ENCODE peak calls at places on chromosomes 2 and 18, in five cellular contexts. One of them, this sample, is unnamed.

GRCh38 chr2:224369028-224369632 is 32.8 kb downstream of the FAM124B start:
- DNase-seq in Calu3: peak
- DNase-seq in naive thymus-derived CD4-positive, alpha-beta T cell: no peak
- DNase-seq in activated CD8-positive, alpha-beta memory T cell treated with anti-CD3 and anti-CD28 coated beads, Interleukin-2, amount 10 ng/mL, durations not matched to agents 7 days and 5 days: no peak
- DNase-seq in HL-60: no peak
- DNase-seq in this sample: peak

GRCh38 chr2:238684362-238685326 is 163.2 kb upstream of the TWIST2 start:
- DNase-seq in naive thymus-derived CD4-positive, alpha-beta T cell: no peak
- DNase-seq in activated CD8-positive, alpha-beta memory T cell treated with anti-CD3 and anti-CD28 coated beads, Interleukin-2, amount 10 ng/mL, durations not matched to agents 7 days and 5 days: no peak
- DNase-seq in Calu3: peak
- DNase-seq in HL-60: no peak
- DNase-seq in this sample: peak

GRCh38 chr2:145751634-145752033 is 1231.7 kb upstream of the ZEB2 start:
- DNase-seq in activated CD8-positive, alpha-beta memory T cell treated with anti-CD3 and anti-CD28 coated beads, Interleukin-2, amount 10 ng/mL, durations not matched to agents 7 days and 5 days: no peak
- DNase-seq in naive thymus-derived CD4-positive, alpha-beta T cell: no peak
- DNase-seq in Calu3: peak
- DNase-seq in HL-60: peak
- DNase-seq in this sample: peak

GRCh38 chr2:189113963-189114362 is 65.6 kb downstream of the COL5A2 start:
- DNase-seq in Calu3: no peak
- DNase-seq in activated CD8-positive, alpha-beta memory T cell treated with anti-CD3 and anti-CD28 coated beads, Interleukin-2, amount 10 ng/mL, durations not matched to agents 7 days and 5 days: no peak
- DNase-seq in naive thymus-derived CD4-positive, alpha-beta T cell: no peak
- DNase-seq in HL-60: no peak
- DNase-seq in this sample: no peak

GRCh38 chr18:49845629-49846252 is 32.4 kb upstream of the ACAA2 start:
- DNase-seq in HL-60: no peak
- DNase-seq in naive thymus-derived CD4-positive, alpha-beta T cell: no peak
- DNase-seq in Calu3: no peak
- DNase-seq in activated CD8-positive, alpha-beta memory T cell treated with anti-CD3 and anti-CD28 coated beads, Interleukin-2, amount 10 ng/mL, durations not matched to agents 7 days and 5 days: no peak
- DNase-seq in this sample: no peak

GRCh38 chr2:215598376-215598975 is 162.6 kb upstream of the FN1 start:
- DNase-seq in activated CD8-positive, alpha-beta memory T cell treated with anti-CD3 and anti-CD28 coated beads, Interleukin-2, amount 10 ng/mL, durations not matched to agents 7 days and 5 days: no peak
- DNase-seq in naive thymus-derived CD4-positive, alpha-beta T cell: no peak
- DNase-seq in HL-60: no peak
- DNase-seq in Calu3: no peak
- DNase-seq in this sample: peak

GRCh38 chr2:121233486-121234110 is 51.4 kb downstream of the TFCP2L1 start:
- DNase-seq in naive thymus-derived CD4-positive, alpha-beta T cell: no peak
- DNase-seq in activated CD8-positive, alpha-beta memory T cell treated with anti-CD3 and anti-CD28 coated beads, Interleukin-2, amount 10 ng/mL, durations not matched to agents 7 days and 5 days: no peak
- DNase-seq in HL-60: no peak
- DNase-seq in Calu3: no peak
- DNase-seq in this sample: no peak

GRCh38 chr2:176385838-176386237 is 116.6 kb downstream of the MTX2 start:
- DNase-seq in naive thymus-derived CD4-positive, alpha-beta T cell: no peak
- DNase-seq in HL-60: no peak
- DNase-seq in Calu3: no peak
- DNase-seq in activated CD8-positive, alpha-beta memory T cell treated with anti-CD3 and anti-CD28 coated beads, Interleukin-2, amount 10 ng/mL, durations not matched to agents 7 days and 5 days: no peak
- DNase-seq in this sample: no peak

GRCh38 chr2:156083707-156084494 is 248.6 kb downstream of the NR4A2 start:
- DNase-seq in Calu3: peak
- DNase-seq in activated CD8-positive, alpha-beta memory T cell treated with anti-CD3 and anti-CD28 coated beads, Interleukin-2, amount 10 ng/mL, durations not matched to agents 7 days and 5 days: no peak
- DNase-seq in HL-60: no peak
- DNase-seq in naive thymus-derived CD4-positive, alpha-beta T cell: no peak
- DNase-seq in this sample: no peak

GRCh38 chr2:200032895-200033294 is 77.5 kb downstream of the MAIP1 start:
- DNase-seq in HL-60: no peak
- DNase-seq in naive thymus-derived CD4-positive, alpha-beta T cell: no peak
- DNase-seq in Calu3: no peak
- DNase-seq in activated CD8-positive, alpha-beta memory T cell treated with anti-CD3 and anti-CD28 coated beads, Interleukin-2, amount 10 ng/mL, durations not matched to agents 7 days and 5 days: no peak
- DNase-seq in this sample: no peak

GRCh38 chr2:20165677-20166509 is 59.0 kb downstream of the SDC1 start:
- DNase-seq in HL-60: no peak
- DNase-seq in Calu3: no peak
- DNase-seq in activated CD8-positive, alpha-beta memory T cell treated with anti-CD3 and anti-CD28 coated beads, Interleukin-2, amount 10 ng/mL, durations not matched to agents 7 days and 5 days: peak
- DNase-seq in naive thymus-derived CD4-positive, alpha-beta T cell: no peak
- DNase-seq in this sample: no peak

GRCh38 chr2:177799531-177799930 is 273.0 kb downstream of the PDE11A start:
- DNase-seq in HL-60: no peak
- DNase-seq in naive thymus-derived CD4-positive, alpha-beta T cell: no peak
- DNase-seq in Calu3: peak
- DNase-seq in activated CD8-positive, alpha-beta memory T cell treated with anti-CD3 and anti-CD28 coated beads, Interleukin-2, amount 10 ng/mL, durations not matched to agents 7 days and 5 days: no peak
- DNase-seq in this sample: peak

GRCh38 chr2:196702641-196703040 is 63.1 kb downstream of the CCDC150 start:
- DNase-seq in Calu3: no peak
- DNase-seq in naive thymus-derived CD4-positive, alpha-beta T cell: no peak
- DNase-seq in activated CD8-positive, alpha-beta memory T cell treated with anti-CD3 and anti-CD28 coated beads, Interleukin-2, amount 10 ng/mL, durations not matched to agents 7 days and 5 days: no peak
- DNase-seq in HL-60: no peak
- DNase-seq in this sample: no peak

GRCh38 chr2:183455056-183455455 is 330.8 kb downstream of the NUP35 start:
- DNase-seq in activated CD8-positive, alpha-beta memory T cell treated with anti-CD3 and anti-CD28 coated beads, Interleukin-2, amount 10 ng/mL, durations not matched to agents 7 days and 5 days: no peak
- DNase-seq in naive thymus-derived CD4-positive, alpha-beta T cell: no peak
- DNase-seq in HL-60: no peak
- DNase-seq in Calu3: no peak
- DNase-seq in this sample: no peak

GRCh38 chr2:202769201-202769600 is 102.4 kb downstream of the ICA1L start:
- DNase-seq in activated CD8-positive, alpha-beta memory T cell treated with anti-CD3 and anti-CD28 coated beads, Interleukin-2, amount 10 ng/mL, durations not matched to agents 7 days and 5 days: no peak
- DNase-seq in naive thymus-derived CD4-positive, alpha-beta T cell: no peak
- DNase-seq in Calu3: no peak
- DNase-seq in HL-60: no peak
- DNase-seq in this sample: no peak

This sample was measured in cardiac fibroblast.